ENCODE peak calls at places on chromosomes 7 and 10, in six cellular contexts. A is stimulated activated CD8-positive, alpha-beta memory T cell treated with anti-CD3 and anti-CD28 coated beads, Interleukin-15, amount 100 ng/mL, for 24 hours; K is stimulated activated CD4-positive, alpha-beta T cell treated with anti-CD3 and anti-CD28 coated beads, Interleukin-4, amount 100 ng/mL, for 4 hours; P is right atrium auricular region; Z is occipital lobe; Y is dermis blood vessel endothelial cell. S is an unnamed sample.

GRCh38 chr7:33868151-33868550 is 37.2 kb upstream of the BMPER start:
- DNase-seq in A (no peak), K (no peak), P (no peak), Z (no peak), Y (no peak), S (no peak)

GRCh38 chr10:25080880-25081581 is 64.6 kb downstream of the THNSL1 start:
- DNase-seq in A (peak; percentile 17), K (peak; percentile 44), P (peak; percentile 90), Z (peak; percentile 81), Y (peak; percentile 91), S (peak; percentile 84)

GRCh38 chr10:33277135-33277536 is 57.3 kb downstream of the NRP1 start:
- DNase-seq in A (no peak), K (no peak), P (peak; percentile 90), Z (no peak), Y (peak; percentile 73), S (no peak)

GRCh38 chr10:70840836-70841235 is 25.1 kb downstream of the SGPL1 start:
- DNase-seq in A (no peak), K (no peak), P (no peak), Z (no peak), Y (no peak), S (no peak)

GRCh38 chr10:58775960-58776574 is 263.4 kb downstream of the BICC1 start:
- DNase-seq in A (no peak), K (no peak), P (no peak), Z (no peak), Y (no peak), S (no peak)

GRCh38 chr10:11290156-11290890 is 272.7 kb downstream of the CELF2 start:
- DNase-seq in A (no peak), K (no peak), P (no peak), Z (no peak), Y (no peak), S (no peak)

GRCh38 chr7:102912742-102913141 is at the start of gene LRRC17:
- DNase-seq in A (no peak), K (no peak), P (no peak), Z (no peak), Y (peak; percentile 68), S (no peak)

GRCh38 chr10:117964528-117964927 is 82.2 kb downstream of the RAB11FIP2 start:
- DNase-seq in A (no peak), K (no peak), P (no peak), Z (no peak), Y (no peak), S (no peak)

GRCh38 chr7:16106300-16106699 is 315.0 kb downstream of the CRPPA start:
- DNase-seq in A (no peak), K (no peak), P (no peak), Z (no peak), Y (no peak), S (no peak)

GRCh38 chr7:146966274-146966673 is 849.7 kb downstream of the CNTNAP2 start:
- DNase-seq in A (no peak), K (no peak), P (no peak), Z (no peak), Y (no peak), S (no peak)

GRCh38 chr10:77456414-77456813 is 181.2 kb downstream of the KCNMA1 start:
- DNase-seq in A (no peak), K (no peak), P (no peak), Z (no peak), Y (no peak), S (no peak)

GRCh38 chr7:2554654-2555053 is 670 bp downstream of the BRAT1 start:
- DNase-seq in A (no peak), K (no peak), P (no peak), Z (no peak), Y (no peak), S (no peak)